ENCODE peak calls at places on chromosomes 13 and 19, in seven cellular contexts. I is esophagus squamous epithelium, W is heart left ventricle, O is lower leg skin, H is ovary, Z is IMR-90, F is body of pancreas. P is an unnamed sample.

GRCh38 chr19:19385900-19386339 is 19.6 kb upstream of the GATAD2A start:
- DNase-seq in F (no peak), W (no peak), O (no peak), I (no peak), H (no peak), Z (no peak), P (no peak)

GRCh38 chr13:111302045-111302722 is 18.3 kb upstream of the TEX29 start:
- DNase-seq in H (peak), I (no peak), O (no peak), F (no peak), Z (no peak), W (no peak), P (no peak)

GRCh38 chr19:30780032-30780431 is 407.8 kb downstream of the ZNF536 start:
- DNase-seq in I (no peak), W (no peak), O (peak), H (no peak), Z (no peak), F (no peak), P (no peak)

GRCh38 chr19:10333758-10334339 is 520 bp upstream of the RAVER1 start:
- DNase-seq in H (no peak), O (peak), Z (no peak), F (no peak), W (no peak), I (no peak), P (no peak)

GRCh38 chr19:46489445-46490272 is 6.0 kb downstream of the PNMA8B start:
- DNase-seq in Z (peak), I (no peak), H (peak), F (peak), O (no peak), W (peak), P (peak)

GRCh38 chr19:44722131-44723121 is 23.5 kb downstream of the CEACAM16 start:
- DNase-seq in Z (no peak), I (no peak), O (no peak), W (no peak), H (no peak), F (peak), P (no peak)

GRCh38 chr13:30567072-30567471 is 50.6 kb upstream of the USPL1 start:
- DNase-seq in I (no peak), H (no peak), F (no peak), Z (no peak), O (no peak), W (no peak), P (no peak)

GRCh38 chr19:46674416-46675178 is 13.6 kb upstream of the DACT3 start:
- DNase-seq in W (no peak), I (no peak), H (no peak), O (no peak), Z (peak), F (no peak), P (no peak)

GRCh38 chr13:110323172-110323851 is 16.2 kb downstream of the COL4A2 start:
- DNase-seq in W (no peak), H (no peak), O (no peak), I (no peak), Z (peak), F (no peak), P (no peak)

GRCh38 chr13:71395053-71395452 is 472.0 kb downstream of the DACH1 start:
- DNase-seq in H (no peak), Z (no peak), I (no peak), F (no peak), W (no peak), O (no peak), P (no peak)

GRCh38 chr19:50486823-50487515 is 10.3 kb upstream of the GARIN5A start:
- DNase-seq in F (no peak), Z (peak), W (no peak), I (no peak), O (no peak), H (no peak), P (no peak)

GRCh38 chr19:33800012-33800680 is 3.5 kb downstream of the KCTD15 start:
- DNase-seq in O (no peak), I (no peak), F (no peak), Z (no peak), H (no peak), W (peak), P (no peak)

DNA sequence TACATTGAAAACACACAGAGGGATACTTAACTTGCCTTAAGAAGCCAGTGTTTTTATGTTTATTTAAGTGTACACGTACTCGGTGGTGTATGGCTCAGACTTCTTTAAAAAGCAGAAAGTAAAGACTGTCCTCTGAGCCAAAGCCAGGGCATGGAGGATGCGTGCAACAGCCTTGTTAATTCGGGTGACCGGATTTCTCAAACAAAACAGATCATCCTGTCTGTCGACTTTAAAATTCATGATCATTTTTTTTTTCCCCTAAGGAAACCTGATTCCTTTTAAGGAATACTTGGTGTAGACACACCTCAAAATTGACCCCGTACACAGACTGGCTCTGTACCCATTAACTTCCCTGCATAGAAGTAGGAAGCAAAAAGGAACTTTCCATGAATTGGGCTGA is 124.7 kb upstream of the RNF113B start:
- DNase-seq in W (no peak), H (no peak), Z (peak), O (no peak), I (no peak), F (no peak), P (no peak)
- TF ChIP-seq POLR2A in W (no peak), H (no peak), Z (no peak), O (no peak), I (no peak), F (no peak), P (no peak)

DNA sequence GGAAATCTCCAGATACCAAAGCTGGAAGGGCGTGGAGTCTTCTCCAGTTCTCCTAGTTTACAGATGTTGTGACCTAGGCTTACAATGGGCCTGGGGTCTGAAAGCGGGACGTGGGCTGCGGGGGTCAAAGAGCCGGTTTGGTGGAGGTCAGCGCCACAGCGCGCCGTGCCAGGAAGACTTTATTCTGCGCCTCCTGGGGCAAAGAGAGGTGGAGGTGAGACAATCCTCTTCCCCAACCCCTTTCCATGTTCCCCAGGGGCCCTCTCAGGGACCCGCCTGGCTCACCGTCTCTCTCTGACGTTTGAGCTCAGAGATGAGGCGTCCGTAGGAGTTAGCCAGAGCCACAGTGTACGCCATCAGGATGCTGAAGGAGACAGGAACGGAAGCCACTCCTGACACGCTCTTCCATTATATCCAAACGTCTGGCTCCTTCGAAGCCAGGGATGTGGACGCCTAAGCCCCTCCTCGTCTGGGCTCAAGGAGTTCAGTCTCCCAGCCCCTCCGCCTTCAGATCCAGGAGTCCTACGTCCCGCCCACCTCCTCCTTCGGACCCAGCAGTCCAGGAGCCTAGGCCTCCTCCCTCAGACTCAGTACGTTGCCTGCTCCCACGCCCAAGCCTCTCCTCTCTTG is 776 bp upstream of the LENG1 start:
- DNase-seq in W (no peak), Z (peak), F (no peak), H (peak), O (no peak), I (no peak), P (no peak)
- TF ChIP-seq POLR2A in W (no peak), Z (no peak), F (no peak), H (peak), O (no peak), I (no peak), P (no peak)

GRCh38 chr13:44221657-44222056 is 152.0 kb upstream of the SERP2 start:
- DNase-seq in H (no peak), Z (no peak), O (no peak), W (no peak), F (no peak), I (no peak), P (no peak)
- TF ChIP-seq POLR2A in H (no peak), Z (no peak), O (no peak), W (no peak), F (no peak), I (no peak), P (no peak)

DNA sequence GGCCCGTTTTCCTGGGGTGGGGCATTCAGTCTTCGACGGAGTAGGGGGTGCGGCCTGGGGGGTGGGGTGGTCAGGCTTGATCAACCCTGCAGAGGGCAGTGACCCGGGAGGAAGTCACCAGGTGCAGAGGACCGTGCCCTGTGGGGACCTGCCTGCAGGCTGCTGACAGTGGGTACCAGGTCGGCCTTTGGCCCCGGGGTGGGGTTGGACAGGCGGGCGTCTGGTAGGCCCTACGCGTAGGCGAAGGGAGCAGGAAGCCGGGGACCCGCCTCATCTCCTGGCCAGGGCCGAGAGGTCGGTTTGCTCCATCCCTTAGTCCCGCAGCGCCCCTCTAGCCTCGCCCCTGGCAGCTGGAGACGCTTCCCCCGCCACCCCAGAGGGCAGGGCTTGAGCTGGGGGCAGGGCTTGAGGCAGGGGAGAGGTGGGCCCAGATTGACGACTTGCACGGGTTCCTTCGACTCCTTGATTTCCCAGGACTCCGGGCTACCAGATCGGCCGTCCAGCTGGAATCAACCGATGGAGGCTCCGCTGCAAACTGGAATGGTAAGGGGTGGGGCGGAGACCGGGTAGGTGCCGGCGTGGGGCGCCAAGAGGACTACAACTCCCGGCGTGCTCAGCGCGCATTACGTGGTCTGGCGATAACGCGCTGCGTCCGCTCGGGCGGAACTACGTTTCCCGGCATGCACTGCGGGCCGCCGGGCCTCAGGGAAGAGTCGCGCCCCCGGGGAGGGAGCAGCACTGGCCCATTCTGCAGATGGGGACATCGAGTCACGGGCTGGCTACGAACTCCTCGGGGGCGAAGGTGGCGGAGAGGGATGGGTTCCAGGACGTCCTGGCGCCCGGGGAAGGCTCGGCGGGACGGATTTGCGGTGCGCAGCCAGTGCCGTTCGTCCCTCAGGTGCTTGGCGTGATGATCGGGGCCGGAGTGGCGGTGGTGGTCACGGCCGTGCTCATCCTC is at the start of gene PNPLA6:
- DNase-seq in H (peak), I (peak), F (peak), O (peak), W (peak), Z (peak), P (peak)
- TF ChIP-seq POLR2A in H (peak), I (no peak), F (peak), O (no peak), W (no peak), Z (no peak), P (peak)

GRCh38 chr19:47778954-47779351 is 450 bp downstream of the SELENOW start:
- DNase-seq in W (peak), O (no peak), Z (no peak), I (no peak), H (peak), F (peak), P (no peak)

GRCh38 chr19:47780215-47780551 is 1.7 kb downstream of the SELENOW start:
- DNase-seq in H (no peak), W (no peak), Z (no peak), I (no peak), F (no peak), O (no peak), P (no peak)

GRCh38 chr19:47779524-47780214 is 1.2 kb downstream of the SELENOW start:
- DNase-seq in H (peak), I (no peak), W (peak), F (peak), Z (no peak), O (peak), P (no peak)

GRCh38 chr19:47776568-47776967 is 1.9 kb upstream of the SELENOW start:
- DNase-seq in I (no peak), W (no peak), O (no peak), F (peak), H (no peak), Z (no peak), P (peak)

GRCh38 chr19:47778089-47778953 is at the start of gene SELENOW:
- DNase-seq in F (peak), H (peak), W (peak), I (no peak), O (peak), Z (peak), P (peak)
- TF ChIP-seq POLR2A in F (peak), H (peak), W (peak), I (no peak), O (no peak), Z (peak), P (peak)

GRCh38 chr19:4241824-4242430 is 5.0 kb upstream of the YJU2 start:
- DNase-seq in O (no peak), Z (no peak), F (no peak), I (no peak), W (no peak), H (no peak), P (no peak)

DNA sequence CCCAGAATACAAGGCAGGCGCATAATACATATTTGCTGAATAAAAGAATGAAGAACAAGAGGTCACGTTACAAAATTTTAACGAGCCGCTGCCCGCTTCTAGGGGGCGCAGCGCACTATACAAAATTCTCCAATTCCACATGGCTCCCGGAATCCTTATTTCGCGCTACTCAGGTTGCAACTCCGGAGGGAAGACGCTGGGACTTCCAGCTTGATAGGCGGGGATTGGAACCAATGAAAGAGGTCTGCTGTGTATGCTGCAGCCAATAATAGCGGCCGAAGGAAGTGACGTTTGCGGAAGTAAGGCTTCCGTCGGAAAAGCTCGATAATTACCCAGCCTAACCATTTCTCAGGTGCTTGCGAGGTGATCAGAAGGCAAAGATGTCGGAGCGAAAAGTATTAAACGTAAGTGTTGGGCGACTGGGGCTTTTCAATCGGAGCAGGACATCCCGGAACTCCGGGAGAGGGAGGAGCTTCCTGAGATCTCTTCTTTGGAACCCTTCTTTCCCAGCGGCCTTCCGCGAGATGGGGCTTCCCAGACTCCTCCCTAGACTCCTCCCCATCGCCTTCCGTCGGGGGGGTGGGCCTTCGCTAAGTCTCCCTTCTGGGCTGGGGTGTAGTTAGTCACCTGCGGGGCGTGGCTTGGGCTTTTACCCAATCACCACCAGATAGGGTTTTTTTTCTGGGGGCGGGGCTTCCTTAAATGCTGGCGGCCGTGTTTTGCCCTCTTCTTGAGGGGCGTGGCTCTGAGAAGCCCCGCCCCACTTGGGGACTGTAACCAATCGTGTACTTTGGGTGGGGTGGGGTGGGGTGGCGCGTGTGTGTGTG is at the start of gene YJU2:
- DNase-seq in Z (peak), W (peak), H (peak), O (peak), I (peak), F (peak), P (peak)
- TF ChIP-seq POLR2A in Z (peak), W (no peak), H (peak), O (no peak), I (no peak), F (no peak), P (peak)